ENCODE peak calls at places on chromosomes 16 and 17, in five cellular contexts. Y is ascending aorta, I is heart right ventricle, N is aorta, D is mesenchymal stem cell. W is an unnamed sample.

GRCh38 chr16:2715519-2715918 is 4.5 kb downstream of the PRSS27 start:
- DNase-seq in N (peak; percentile 90), Y (no peak), I (peak; percentile 75), D (peak; percentile 51), W (peak; percentile 68)

GRCh38 chr16:3122926-3123570 is 10.7 kb downstream of the ZNF205 start:
- DNase-seq in I (no peak), D (no peak), N (no peak), Y (no peak), W (no peak)

GRCh38 chr17:82452162-82452561 is 1.6 kb upstream of the CYBC1 start:
- DNase-seq in Y (no peak), I (no peak), D (no peak), N (no peak), W (no peak)

GRCh38 chr17:75075597-75076253 is 12.0 kb upstream of the SLC16A5 start:
- DNase-seq in N (no peak), Y (no peak), I (no peak), D (no peak), W (no peak)

GRCh38 chr17:42754782-42755181 is 6.2 kb upstream of the RAMP2 start:
- DNase-seq in D (no peak), N (peak; percentile 78), I (peak; percentile 26), Y (no peak), W (peak; percentile 87)

GRCh38 chr16:12896562-12896961 is 4.8 kb upstream of the SHISA9 start:
- DNase-seq in N (no peak), Y (no peak), D (peak; percentile 4), I (no peak), W (no peak)

GRCh38 chr16:1408171-1408837 is 6.2 kb downstream of the UNKL start:
- DNase-seq in D (peak; percentile 90), Y (peak; percentile 71), N (peak; percentile 98), I (peak; percentile 97), W (peak; percentile 98)

GRCh38 chr16:5918553-5919127 is 821.0 kb upstream of the EEF2KMT start:
- DNase-seq in D (no peak), Y (no peak), N (no peak), I (no peak), W (no peak)

GRCh38 chr17:75557075-75557851 is 30.3 kb upstream of the MYO15B start:
- DNase-seq in D (no peak), N (no peak), I (no peak), Y (no peak), W (peak; percentile 71)

GRCh38 chr16:154223-155030 is 2.0 kb downstream of the HBZ start:
- DNase-seq in N (peak; percentile 67), D (peak; percentile 57), I (no peak), Y (no peak), W (peak; percentile 70)

GRCh38 chr16:24255446-24256352 is at the start of gene CACNG3:
- DNase-seq in I (peak; percentile 36), D (no peak), N (peak; percentile 76), Y (no peak), W (peak; percentile 79)

GRCh38 chr16:4339909-4340308 is 11.2 kb downstream of the PAM16 start:
- DNase-seq in Y (no peak), N (no peak), D (no peak), I (peak; percentile 70), W (peak; percentile 74)

GRCh38 chr16:81553080-81553813 is 108.6 kb downstream of the CMIP start:
- DNase-seq in N (peak; percentile 74), Y (no peak), D (no peak), I (no peak), W (no peak)

GRCh38 chr17:6064855-6065254 is 5.3 kb upstream of the WSCD1 start:
- DNase-seq in D (no peak), I (no peak), Y (no peak), N (no peak), W (no peak)

GRCh38 chr17:6413073-6413472 is 21.8 kb downstream of the AIPL1 start:
- DNase-seq in Y (no peak), D (peak; percentile 68), N (no peak), I (no peak), W (no peak)

GRCh38 chr16:11149011-11149616 is 106.9 kb downstream of the SOCS1 start:
- DNase-seq in D (peak; percentile 43), I (no peak), N (peak; percentile 72), Y (no peak), W (no peak)

GRCh38 chr17:67696853-67697505 is 20.8 kb upstream of the NOL11 start:
- DNase-seq in N (no peak), Y (no peak), I (no peak), D (no peak), W (no peak)

GRCh38 chr17:28726396-28726911 is 421 bp upstream of the TLCD1 start:
- DNase-seq in D (peak; percentile 80), I (no peak), N (no peak), Y (no peak), W (peak; percentile 90)

GRCh38 chr17:42521036-42521435 is 15.0 kb upstream of the NAGLU start:
- DNase-seq in Y (no peak), N (peak; percentile 68), D (peak; percentile 35), I (no peak), W (peak; percentile 23)

GRCh38 chr17:19424934-19425868 is 14.2 kb downstream of the RNF112 start:
- DNase-seq in N (no peak), Y (no peak), I (no peak), D (no peak), W (no peak)

GRCh38 chr17:44565866-44566443 is 8.7 kb downstream of the FZD2 start:
- DNase-seq in D (no peak), N (no peak), Y (no peak), I (no peak), W (no peak)

GRCh38 chr16:67243481-67243880 is 3.8 kb downstream of the FHOD1 start:
- DNase-seq in N (peak; percentile 68), D (no peak), Y (no peak), I (no peak), W (peak; percentile 82)

GRCh38 chr17:59756236-59756818 is 48.9 kb downstream of the VMP1 start:
- DNase-seq in Y (no peak), I (no peak), D (peak; percentile 83), N (no peak), W (no peak)

GRCh38 chr17:35775583-35775982 is 14.9 kb downstream of the C17orf50 start:
- DNase-seq in N (no peak), D (no peak), I (no peak), Y (no peak), W (no peak)
- H3K27ac ChIP-seq in N (peak overlapping the region; percentile 85), D (no peak overlapping the region), I (no peak overlapping the region), Y (peak overlapping the region; percentile 91), W (peak overlapping the region; percentile 54)

GRCh38 chr17:1590747-1591473 is 28.3 kb upstream of the PITPNA start:
- DNase-seq in I (no peak), N (no peak), Y (no peak), D (no peak), W (no peak)
- H3K4me1 ChIP-seq in I (peaks cover 5% of the 10 kb centered on the region), N (no peaks in the 10 kb centered on the region), Y (peaks cover 12% of the 10 kb centered on the region), D (peaks cover 43% of the 10 kb centered on the region), W (peaks cover 2% of the 10 kb centered on the region)

GRCh38 chr17:7436556-7437368 is 1.5 kb downstream of the TMEM102 start:
- DNase-seq in D (peak; percentile 73), N (peak; percentile 92), Y (no peak), I (peak; percentile 83), W (peak; percentile 81)
- H3K4me3 ChIP-seq in D (peak overlapping the region; percentile 52), N (no peak overlapping the region), Y (peak overlapping the region; percentile 59), I (peak overlapping the region; percentile 61), W (peak overlapping the region; percentile 42)

GRCh38 chr17:70987867-70988340 is 818.6 kb downstream of the KCNJ2 start:
- DNase-seq in Y (no peak), D (no peak), N (no peak), I (no peak), W (no peak)
- H3K27ac ChIP-seq in Y (no peak overlapping the region), D (no peak overlapping the region), N (no peak overlapping the region), I (no peak overlapping the region), W (no peak overlapping the region)

DNA sequence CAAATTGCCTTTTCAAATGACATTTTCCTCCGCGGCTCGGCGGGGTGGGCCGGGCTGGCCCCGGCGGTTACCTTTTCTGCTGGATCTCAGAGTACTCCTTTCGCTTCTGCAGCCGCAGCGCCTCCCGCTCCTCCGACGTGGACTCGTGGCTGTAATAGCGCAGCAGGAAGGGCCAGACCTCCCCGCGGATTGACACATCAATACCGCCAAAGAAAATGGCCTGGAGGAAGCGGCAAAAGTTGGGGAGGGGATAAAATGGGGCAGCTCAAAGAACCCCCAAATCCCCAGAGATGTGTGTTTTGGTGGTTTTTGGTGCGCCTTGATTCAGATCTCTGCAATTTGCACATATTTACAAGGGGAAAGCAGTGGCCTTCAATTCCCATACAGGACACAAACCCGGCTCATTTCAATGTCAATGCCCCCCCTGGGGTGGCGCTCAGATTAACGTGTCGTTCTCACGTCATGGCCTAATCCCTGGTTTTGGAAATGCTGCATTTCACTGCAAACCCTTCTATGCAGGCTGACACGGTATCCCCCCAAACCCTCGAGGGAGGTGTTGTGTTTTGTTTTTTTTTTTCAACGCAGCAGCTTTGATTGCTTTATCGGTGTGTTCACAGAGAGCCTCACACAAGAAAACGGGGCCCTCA is 85.9 kb downstream of the TBC1D16 start:
- DNase-seq in I (no peak), Y (no peak), N (peak; percentile 28), D (no peak), W (peak; percentile 33)
- H3K4me1 ChIP-seq in I (peaks cover 9% of the 10 kb centered on the region), Y (peaks cover 8% of the 10 kb centered on the region), N (no peaks in the 10 kb centered on the region), D (peaks cover 21% of the 10 kb centered on the region), W (no peaks in the 10 kb centered on the region)

GRCh38 chr17:35069311-35069710 is 5.8 kb upstream of the RFFL start:
- DNase-seq in D (peak; percentile 36), Y (no peak), N (no peak), I (no peak), W (no peak)

GRCh38 chr17:35076874-35077273 is 13.4 kb upstream of the RFFL start:
- DNase-seq in Y (no peak), N (no peak), I (no peak), D (no peak), W (no peak)

GRCh38 chr17:35074711-35075707 is 11.5 kb upstream of the RFFL start:
- DNase-seq in D (no peak), I (no peak), N (no peak), Y (no peak), W (no peak)

GRCh38 chr17:35073183-35073790 is 9.8 kb upstream of the RFFL start:
- DNase-seq in Y (no peak), D (no peak), N (no peak), I (no peak), W (no peak)

GRCh38 chr17:35073991-35074627 is 10.6 kb upstream of the RFFL start:
- DNase-seq in I (no peak), N (no peak), Y (no peak), D (no peak), W (no peak)
- H3K4me3 ChIP-seq in I (no peak overlapping the region), N (no peak overlapping the region), Y (no peak overlapping the region), D (no peak overlapping the region), W (no peak overlapping the region)

DNA sequence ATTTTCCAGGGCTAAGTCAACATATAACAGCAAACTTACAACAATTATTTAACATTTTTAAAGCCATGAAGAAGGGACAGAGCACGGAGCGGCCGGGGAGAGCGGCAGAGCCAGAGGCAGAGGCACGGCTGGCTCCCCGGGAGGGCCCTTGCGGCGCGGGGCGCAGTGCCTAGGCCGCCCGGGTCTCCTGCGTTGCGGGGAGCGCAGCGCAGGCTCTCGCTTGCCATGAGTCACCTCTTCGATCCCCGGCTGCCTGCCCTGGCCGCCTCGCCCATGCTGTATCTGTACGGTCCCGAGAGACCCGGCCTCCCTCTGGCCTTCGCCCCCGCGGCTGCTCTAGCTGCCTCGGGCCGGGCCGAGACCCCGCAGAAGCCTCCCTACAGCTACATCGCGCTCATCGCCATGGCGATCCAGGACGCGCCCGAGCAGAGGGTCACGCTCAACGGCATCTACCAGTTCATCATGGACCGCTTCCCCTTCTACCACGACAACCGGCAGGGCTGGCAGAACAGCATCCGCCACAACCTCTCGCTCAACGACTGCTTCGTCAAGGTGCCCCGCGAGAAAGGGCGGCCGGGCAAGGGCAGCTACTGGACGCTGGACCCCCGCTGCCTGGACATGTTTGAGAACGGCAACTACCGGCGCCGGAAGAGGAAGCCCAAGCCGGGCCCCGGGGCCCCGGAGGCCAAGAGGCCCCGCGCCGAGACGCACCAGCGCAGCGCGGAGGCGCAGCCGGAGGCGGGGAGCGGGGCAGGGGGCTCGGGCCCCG is at the start of gene FOXL1:
- DNase-seq in N (peak; percentile 88), Y (no peak), D (peak; percentile 82), I (peak; percentile 69), W (peak; percentile 80)
- H3K27ac ChIP-seq in N (peak within 1 kb of the TSS; percentile 97), Y (peak within 1 kb of the TSS; percentile 91), D (peak within 1 kb of the TSS; percentile 96), I (peak within 1 kb of the TSS; percentile 63), W (peak within 1 kb of the TSS; percentile 62)

W was measured in right cardiac atrium.